ENCODE peak calls at places on chromosomes 3 and 15, in seven cellular contexts. E is transverse colon; T is body of pancreas; Z is stomach; F is aorta; M is fibroblast of mammary gland; J is CD8-positive, alpha-beta T cell. V is an unnamed sample.

GRCh38 chr3:155416500-155417118 is 123.1 kb upstream of the STRIT1 start:
- DNase-seq in E (no peak), T (no peak), Z (no peak), F (no peak), M (peak; percentile 88), J (no peak), V (no peak)

GRCh38 chr3:57918123-57918837 is 89.9 kb upstream of the FLNB start:
- DNase-seq in E (no peak), T (no peak), Z (no peak), F (no peak), M (peak; percentile 96), J (no peak), V (peak; percentile 74)

GRCh38 chr3:177102526-177102925 is 94.8 kb downstream of the TBL1XR1 start:
- DNase-seq in E (no peak), T (no peak), Z (no peak), F (no peak), M (peak; percentile 17), J (no peak), V (no peak)

GRCh38 chr15:67685008-67685599 is 140.2 kb upstream of the SKOR1 start:
- DNase-seq in E (no peak), T (no peak), Z (no peak), F (no peak), M (peak; percentile 62), J (no peak), V (no peak)

GRCh38 chr3:126679318-126679751 is 24.4 kb upstream of the TXNRD3 start:
- DNase-seq in E (peak; percentile 83), T (peak; percentile 80), Z (peak; percentile 88), F (peak; percentile 85), M (peak; percentile 70), J (peak; percentile 79), V (no peak)

GRCh38 chr3:49930922-49931321 is 1.3 kb upstream of the MON1A start:
- DNase-seq in E (peak; percentile 33), T (peak; percentile 29), Z (no peak), F (no peak), M (no peak), J (no peak), V (no peak)

GRCh38 chr3:140406655-140407054 is 271.2 kb upstream of the TRIM42 start:
- DNase-seq in E (no peak), T (no peak), Z (no peak), F (no peak), M (no peak), J (no peak), V (no peak)

GRCh38 chr3:138066383-138066782 is 49.0 kb downstream of the DZIP1L start:
- DNase-seq in E (no peak), T (no peak), Z (no peak), F (no peak), M (no peak), J (no peak), V (no peak)

GRCh38 chr3:146468234-146468931 is 978 bp downstream of the PLSCR2 start:
- DNase-seq in E (no peak), T (peak; percentile 31), Z (no peak), F (peak; percentile 64), M (peak; percentile 36), J (no peak), V (no peak)
- H3K4me3 ChIP-seq in E (no peak overlapping the region), T (no peak overlapping the region), Z (no peak overlapping the region), F (no peak overlapping the region), M (no peak overlapping the region), J (peak overlapping the region; percentile 85), V (no peak overlapping the region)

GRCh38 chr3:190541008-190541407 is 27.1 kb downstream of the IL1RAP start:
- DNase-seq in E (no peak), T (no peak), Z (no peak), F (no peak), M (no peak), J (no peak), V (no peak)
- H3K4me3 ChIP-seq in E (no peak overlapping the region), T (no peak overlapping the region), Z (no peak overlapping the region), F (no peak overlapping the region), M (no peak overlapping the region), J (no peak overlapping the region), V (no peak overlapping the region)

GRCh38 chr3:81741214-81741613 is 20.2 kb downstream of the GBE1 start:
- DNase-seq in E (no peak), T (no peak), Z (no peak), F (no peak), M (no peak), J (no peak), V (no peak)
- H3K4me3 ChIP-seq in E (no peak overlapping the region), T (no peak overlapping the region), Z (no peak overlapping the region), F (no peak overlapping the region), M (no peak overlapping the region), J (no peak overlapping the region), V (no peak overlapping the region)

GRCh38 chr15:47736123-47736786 is 18.9 kb downstream of the SEMA6D start:
- DNase-seq in E (no peak), T (no peak), Z (no peak), F (no peak), M (no peak), J (no peak), V (no peak)
- H3K4me3 ChIP-seq in E (no peak overlapping the region), T (no peak overlapping the region), Z (no peak overlapping the region), F (no peak overlapping the region), M (no peak overlapping the region), J (no peak overlapping the region), V (no peak overlapping the region)

DNA sequence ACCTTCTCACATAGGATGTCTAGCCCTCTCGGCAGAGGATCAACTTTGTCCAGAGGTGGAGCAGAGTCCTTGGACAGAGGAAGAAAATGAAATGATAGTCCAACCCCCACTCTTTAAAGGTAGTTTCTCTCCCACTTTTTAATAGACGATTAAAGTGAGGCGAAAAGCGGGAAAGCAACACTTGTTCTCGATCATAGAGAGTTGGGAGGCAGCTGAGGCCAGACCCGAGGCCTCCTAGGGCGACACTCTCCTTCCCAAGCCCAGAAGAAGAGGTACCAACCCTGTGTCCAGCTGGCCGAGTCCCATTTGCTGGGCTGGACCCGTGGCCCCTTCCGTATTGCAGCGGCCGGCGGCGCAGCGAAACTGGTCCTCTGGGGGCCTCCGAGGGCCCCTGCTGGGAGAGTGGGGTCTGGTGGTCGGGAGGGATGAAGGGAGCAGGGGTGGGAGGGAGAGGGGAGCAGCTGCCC is 2.3 kb downstream of the WNT5A start:
- DNase-seq in E (no peak), T (no peak), Z (no peak), F (no peak), M (no peak), J (no peak), V (no peak)
- H3K4me3 ChIP-seq in E (peak overlapping the region; percentile 82), T (no peak overlapping the region), Z (peak overlapping the region; percentile 94), F (no peak overlapping the region), M (peak overlapping the region; percentile 92), J (no peak overlapping the region), V (peak overlapping the region; percentile 15)

GRCh38 chr15:44541282-44541958 is 4.5 kb downstream of the EIF3J start:
- DNase-seq in E (no peak), T (no peak), Z (no peak), F (no peak), M (peak; percentile 74), J (no peak), V (no peak)

GRCh38 chr15:44550734-44551133 is 13.8 kb downstream of the EIF3J start:
- DNase-seq in E (no peak), T (no peak), Z (no peak), F (no peak), M (no peak), J (no peak), V (no peak)

GRCh38 chr15:44550256-44550655 is 13.3 kb downstream of the EIF3J start:
- DNase-seq in E (no peak), T (no peak), Z (no peak), F (no peak), M (peak; percentile 66), J (no peak), V (peak; percentile 50)

GRCh38 chr15:44545934-44546802 is 9.2 kb downstream of the EIF3J start:
- DNase-seq in E (no peak), T (no peak), Z (no peak), F (no peak), M (peak; percentile 47), J (no peak), V (no peak)
- H3K4me3 ChIP-seq in E (no peak overlapping the region), T (no peak overlapping the region), Z (no peak overlapping the region), F (no peak overlapping the region), M (no peak overlapping the region), J (no peak overlapping the region), V (no peak overlapping the region)

GRCh38 chr3:60953406-60953805 is 297.8 kb downstream of the FHIT start:
- DNase-seq in E (no peak), T (no peak), Z (no peak), F (no peak), M (peak; percentile 61), J (no peak), V (no peak)

GRCh38 chr3:60956729-60957128 is 294.5 kb downstream of the FHIT start:
- DNase-seq in E (no peak), T (no peak), Z (no peak), F (no peak), M (no peak), J (no peak), V (no peak)

GRCh38 chr3:60957541-60957940 is 293.7 kb downstream of the FHIT start:
- DNase-seq in E (no peak), T (no peak), Z (no peak), F (no peak), M (no peak), J (no peak), V (no peak)

GRCh38 chr3:60955034-60955433 is 296.2 kb downstream of the FHIT start:
- DNase-seq in E (no peak), T (no peak), Z (no peak), F (no peak), M (no peak), J (no peak), V (no peak)

DNA sequence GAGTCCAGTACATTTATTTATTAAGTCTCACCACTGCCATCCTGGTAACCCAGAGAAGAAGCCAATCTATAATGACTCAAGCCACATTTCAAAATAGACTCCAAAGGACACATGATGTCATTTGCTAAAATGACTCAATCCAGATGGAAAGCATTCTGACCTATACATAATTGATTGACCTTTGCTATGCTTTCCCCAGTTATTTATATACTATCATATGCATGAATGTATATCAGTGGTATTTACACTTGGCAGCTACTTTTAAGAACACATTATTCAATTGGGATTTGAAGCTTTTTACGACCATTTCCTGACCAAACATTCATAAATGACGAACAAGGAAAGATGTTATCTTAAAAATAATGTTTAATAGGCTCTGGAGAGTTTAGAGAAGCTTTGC is 297.2 kb downstream of the FHIT start:
- DNase-seq in E (no peak), T (no peak), Z (no peak), F (no peak), M (peak; percentile 81), J (no peak), V (no peak)
- H3K4me3 ChIP-seq in E (no peak overlapping the region), T (no peak overlapping the region), Z (no peak overlapping the region), F (no peak overlapping the region), M (no peak overlapping the region), J (no peak overlapping the region), V (no peak overlapping the region)

DNA sequence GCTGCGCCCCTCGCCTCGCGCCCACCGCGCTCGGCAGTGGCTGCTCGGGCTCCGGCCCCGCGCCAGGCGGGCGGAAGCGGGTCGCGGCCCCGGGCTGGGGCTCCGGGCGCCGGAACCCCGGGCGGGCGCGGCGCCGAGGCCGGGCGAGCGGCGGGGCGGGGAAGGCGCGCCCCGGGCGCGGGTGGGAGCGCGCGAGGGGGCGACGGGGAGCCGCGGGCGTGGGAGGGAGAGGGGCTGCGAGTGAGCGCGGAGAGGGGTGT is 467 bp upstream of the IGF2BP2 start:
- DNase-seq in E (no peak), T (no peak), Z (no peak), F (no peak), M (no peak), J (no peak), V (no peak)
- H3K4me3 ChIP-seq in E (peak overlapping the region; percentile 74), T (peak overlapping the region; percentile 45), Z (peak overlapping the region; percentile 76), F (peak overlapping the region; percentile 71), M (peak overlapping the region; percentile 66), J (peak overlapping the region; percentile 45), V (peak overlapping the region; percentile 45)

V was measured in LNCaP clone FGC.